ENCODE peak calls at places on chromosomes 12 and 14, in eight cellular contexts. One of them, this sample, is unnamed.

GRCh38 chr14:81435048-81435577 is 35.0 kb upstream of the STON2 start:
- DNase-seq in mesenchymal stem cell: no peak
- DNase-seq in fibroblast of lung: no peak
- DNase-seq in mammary epithelial cell: no peak
- DNase-seq in DND-41: no peak
- DNase-seq in PC-9: no peak
- DNase-seq in GM23248: no peak
- DNase-seq in GM23338: no peak
- DNase-seq in this sample: no peak

GRCh38 chr12:55726911-55727310 is 1.9 kb downstream of the CD63 start:
- DNase-seq in mesenchymal stem cell: no peak
- DNase-seq in fibroblast of lung: no peak
- DNase-seq in mammary epithelial cell: no peak
- DNase-seq in DND-41: no peak
- DNase-seq in PC-9: peak; percentile 22
- DNase-seq in GM23248: no peak
- DNase-seq in GM23338: no peak
- DNase-seq in this sample: no peak

GRCh38 chr12:32478858-32479257 is 79.5 kb downstream of the FGD4 start:
- DNase-seq in mesenchymal stem cell: no peak
- DNase-seq in fibroblast of lung: no peak
- DNase-seq in mammary epithelial cell: no peak
- DNase-seq in DND-41: no peak
- DNase-seq in PC-9: no peak
- DNase-seq in GM23248: no peak
- DNase-seq in GM23338: no peak
- DNase-seq in this sample: no peak

GRCh38 chr14:76498976-76499375 is 123.0 kb downstream of the ESRRB start:
- DNase-seq in mesenchymal stem cell: no peak
- DNase-seq in fibroblast of lung: no peak
- DNase-seq in mammary epithelial cell: no peak
- DNase-seq in DND-41: no peak
- DNase-seq in PC-9: no peak
- DNase-seq in GM23248: no peak
- DNase-seq in GM23338: no peak
- DNase-seq in this sample: no peak

GRCh38 chr12:53983580-53984572 is 1.1 kb upstream of the HOXC10 start:
- DNase-seq in mesenchymal stem cell: no peak
- DNase-seq in fibroblast of lung: no peak
- DNase-seq in mammary epithelial cell: no peak
- DNase-seq in DND-41: no peak
- DNase-seq in PC-9: no peak
- DNase-seq in GM23248: no peak
- DNase-seq in GM23338: peak; percentile 58
- DNase-seq in this sample: no peak

GRCh38 chr12:109153711-109154434 is 37.5 kb downstream of the ACACB start:
- DNase-seq in mesenchymal stem cell: no peak
- DNase-seq in fibroblast of lung: no peak
- DNase-seq in mammary epithelial cell: peak; percentile 3
- DNase-seq in DND-41: no peak
- DNase-seq in PC-9: no peak
- DNase-seq in GM23248: no peak
- DNase-seq in GM23338: peak; percentile 66
- DNase-seq in this sample: no peak

GRCh38 chr12:14239350-14239934 is 126.0 kb upstream of the ATF7IP start:
- DNase-seq in mesenchymal stem cell: peak; percentile 86
- DNase-seq in fibroblast of lung: peak; percentile 60
- DNase-seq in mammary epithelial cell: peak; percentile 46
- DNase-seq in DND-41: peak; percentile 31
- DNase-seq in PC-9: peak; percentile 93
- DNase-seq in GM23248: peak; percentile 53
- DNase-seq in GM23338: peak; percentile 67
- DNase-seq in this sample: peak; percentile 87

GRCh38 chr12:47863985-47864384 is 40.8 kb downstream of the VDR start:
- DNase-seq in mesenchymal stem cell: no peak
- DNase-seq in fibroblast of lung: no peak
- DNase-seq in mammary epithelial cell: peak; percentile 58
- DNase-seq in DND-41: no peak
- DNase-seq in PC-9: no peak
- DNase-seq in GM23248: no peak
- DNase-seq in GM23338: no peak
- DNase-seq in this sample: no peak

GRCh38 chr12:117155278-117156060 is 34.8 kb downstream of the FBXO21 start:
- DNase-seq in mesenchymal stem cell: peak; percentile 28
- DNase-seq in fibroblast of lung: peak; percentile 46
- DNase-seq in mammary epithelial cell: peak; percentile 80
- DNase-seq in DND-41: peak; percentile 68
- DNase-seq in PC-9: peak; percentile 74
- DNase-seq in GM23248: peak; percentile 38
- DNase-seq in GM23338: peak; percentile 100
- DNase-seq in this sample: peak; percentile 97

GRCh38 chr14:45070215-45070614 is 13.7 kb upstream of the PRPF39 start:
- DNase-seq in mesenchymal stem cell: no peak
- DNase-seq in fibroblast of lung: peak; percentile 13
- DNase-seq in mammary epithelial cell: no peak
- DNase-seq in DND-41: no peak
- DNase-seq in PC-9: no peak
- DNase-seq in GM23248: peak; percentile 12
- DNase-seq in GM23338: no peak
- DNase-seq in this sample: no peak

GRCh38 chr12:79997115-79997805 is 62.4 kb upstream of the PPP1R12A start:
- DNase-seq in mesenchymal stem cell: no peak
- DNase-seq in fibroblast of lung: peak; percentile 6
- DNase-seq in mammary epithelial cell: no peak
- DNase-seq in DND-41: no peak
- DNase-seq in PC-9: no peak
- DNase-seq in GM23248: peak; percentile 45
- DNase-seq in GM23338: no peak
- DNase-seq in this sample: peak; percentile 46

GRCh38 chr12:12451063-12451462 is 94.2 kb downstream of the BORCS5 start:
- DNase-seq in mesenchymal stem cell: no peak
- DNase-seq in fibroblast of lung: no peak
- DNase-seq in mammary epithelial cell: no peak
- DNase-seq in DND-41: no peak
- DNase-seq in PC-9: no peak
- DNase-seq in GM23248: no peak
- DNase-seq in GM23338: no peak
- DNase-seq in this sample: no peak

GRCh38 chr12:124504273-124505000 is 63.0 kb downstream of the NCOR2 start:
- DNase-seq in mesenchymal stem cell: peak; percentile 55
- DNase-seq in fibroblast of lung: no peak
- DNase-seq in mammary epithelial cell: no peak
- DNase-seq in DND-41: no peak
- DNase-seq in PC-9: no peak
- DNase-seq in GM23248: no peak
- DNase-seq in GM23338: peak; percentile 59
- DNase-seq in this sample: no peak

GRCh38 chr12:93803408-93803807 is 126.2 kb downstream of the CRADD start:
- DNase-seq in mesenchymal stem cell: no peak
- DNase-seq in fibroblast of lung: peak; percentile 88
- DNase-seq in mammary epithelial cell: peak; percentile 79
- DNase-seq in DND-41: no peak
- DNase-seq in PC-9: no peak
- DNase-seq in GM23248: peak; percentile 85
- DNase-seq in GM23338: no peak
- DNase-seq in this sample: no peak

DNA sequence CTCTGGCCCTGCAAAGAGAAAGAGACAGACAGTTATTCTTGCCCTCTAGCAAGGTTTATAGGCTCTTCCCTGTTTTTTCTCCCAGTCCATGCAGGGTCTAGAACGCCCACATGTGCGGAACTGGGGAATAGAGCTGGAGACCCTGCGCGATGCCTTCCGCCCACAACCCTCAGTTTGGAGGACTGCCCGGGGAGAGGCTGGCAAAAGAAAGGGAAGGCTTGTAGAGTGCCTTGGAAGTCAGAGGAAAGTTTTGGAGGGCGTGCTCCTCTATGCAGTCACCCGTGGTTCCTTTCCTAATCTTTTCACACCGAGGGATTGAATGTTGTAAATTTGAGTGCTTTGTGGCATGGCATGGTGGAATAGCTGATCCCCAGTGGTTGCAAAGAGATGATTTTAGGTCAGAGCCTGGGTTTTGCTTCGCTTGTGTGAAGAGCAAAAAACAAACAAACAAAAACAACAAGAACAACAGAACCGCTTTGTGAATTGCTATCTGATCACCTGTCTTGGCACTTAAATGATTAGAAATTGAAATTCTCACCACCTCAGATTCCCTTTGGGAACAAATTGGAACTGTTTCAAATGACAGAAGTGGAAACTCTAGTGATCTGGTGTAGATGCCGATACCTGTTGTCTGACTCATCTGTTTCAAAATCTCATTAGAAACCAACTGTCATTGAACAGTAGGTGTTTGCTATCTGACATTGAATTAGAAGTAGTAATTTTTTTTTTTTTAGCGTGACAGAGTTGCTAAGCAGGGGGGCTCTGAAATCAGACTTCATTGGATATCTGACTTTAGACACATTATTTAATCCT is 984 bp downstream of the GAS2L3 start:
- DNase-seq in mesenchymal stem cell: peak; percentile 37
- DNase-seq in fibroblast of lung: peak; percentile 48
- DNase-seq in mammary epithelial cell: peak; percentile 71
- DNase-seq in DND-41: no peak
- DNase-seq in PC-9: peak; percentile 62
- DNase-seq in GM23248: peak; percentile 51
- DNase-seq in GM23338: peak; percentile 42
- DNase-seq in this sample: no peak
- H2AFZ ChIP-seq in mesenchymal stem cell: peak overlapping the region; percentile 30
- H2AFZ ChIP-seq in fibroblast of lung: peak overlapping the region; percentile 30
- H2AFZ ChIP-seq in mammary epithelial cell: peak overlapping the region; percentile 92
- H2AFZ ChIP-seq in DND-41: no peak overlapping the region
- H2AFZ ChIP-seq in PC-9: peak overlapping the region; percentile 93
- H2AFZ ChIP-seq in GM23248: peak overlapping the region; percentile 92
- H2AFZ ChIP-seq in GM23338: peak overlapping the region; percentile 98
- H2AFZ ChIP-seq in this sample: peak overlapping the region; percentile 54

DNA sequence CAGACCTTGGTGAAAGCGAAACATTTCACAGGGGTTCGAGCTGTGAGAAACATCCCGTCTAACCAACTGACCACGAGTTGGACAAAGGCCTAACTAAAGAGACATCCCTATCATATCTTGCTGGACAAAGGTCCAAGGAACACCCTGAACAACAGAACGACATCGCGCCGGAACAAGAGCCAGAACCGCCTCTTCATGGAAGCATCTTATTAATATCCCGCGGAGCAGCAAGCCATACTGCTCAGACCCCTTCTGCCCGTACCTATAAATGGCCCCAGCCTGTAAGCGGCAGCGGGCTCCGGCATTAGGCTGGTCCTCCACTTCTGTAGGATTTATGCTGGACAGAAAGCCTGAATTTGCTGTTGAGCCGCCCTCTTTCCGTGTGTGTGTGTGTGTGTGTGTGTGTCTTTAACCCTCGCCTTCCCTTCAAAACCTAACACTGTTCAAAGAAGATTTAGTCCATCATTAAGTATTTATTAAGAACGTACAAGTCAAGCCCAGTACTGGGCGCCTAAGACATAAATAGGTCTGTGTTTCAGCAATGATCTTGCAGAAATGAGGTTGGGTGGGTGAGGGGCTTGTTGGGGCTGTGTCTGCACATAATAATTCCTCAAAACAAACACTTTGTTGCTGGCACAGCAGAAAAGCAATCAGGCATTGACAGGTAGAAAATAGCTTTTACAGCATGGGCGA is 1.9 kb downstream of the SLC6A15 start:
- DNase-seq in mesenchymal stem cell: peak; percentile 73
- DNase-seq in fibroblast of lung: peak; percentile 36
- DNase-seq in mammary epithelial cell: peak; percentile 75
- DNase-seq in DND-41: no peak
- DNase-seq in PC-9: no peak
- DNase-seq in GM23248: peak; percentile 63
- DNase-seq in GM23338: peak; percentile 23
- DNase-seq in this sample: no peak
- H3K27me3 ChIP-seq in mesenchymal stem cell: no peaks in the 10 kb centered on the region
- H3K27me3 ChIP-seq in fibroblast of lung: no peaks in the 10 kb centered on the region
- H3K27me3 ChIP-seq in mammary epithelial cell: no peaks in the 10 kb centered on the region
- H3K27me3 ChIP-seq in DND-41: no peaks in the 10 kb centered on the region
- H3K27me3 ChIP-seq in PC-9: no peaks in the 10 kb centered on the region
- H3K27me3 ChIP-seq in GM23248: no peaks in the 10 kb centered on the region
- H3K27me3 ChIP-seq in GM23338: peaks cover 12% of the 10 kb centered on the region
- H3K27me3 ChIP-seq in this sample: no peaks in the 10 kb centered on the region

DNA sequence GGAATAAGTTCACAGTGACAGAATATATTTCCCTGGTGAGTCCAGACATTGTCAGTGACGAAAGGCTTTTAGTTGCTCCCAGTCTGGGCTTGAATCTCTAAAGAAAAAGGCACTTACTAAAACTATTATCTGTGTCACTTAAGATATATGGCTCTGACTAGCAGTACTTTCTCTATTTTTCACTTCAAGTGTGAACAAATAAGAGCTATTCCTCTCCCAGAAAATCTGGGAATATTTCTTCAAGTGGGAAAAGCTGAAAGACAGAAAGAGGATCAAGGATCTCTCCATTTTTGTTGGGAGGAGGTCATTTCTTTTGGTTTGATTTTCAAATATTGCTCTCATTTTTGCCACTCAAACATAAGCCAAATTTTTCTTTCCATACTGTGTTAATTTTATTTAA is 1262.2 kb upstream of the USP15 start:
- DNase-seq in mesenchymal stem cell: no peak
- DNase-seq in fibroblast of lung: no peak
- DNase-seq in mammary epithelial cell: no peak
- DNase-seq in DND-41: no peak
- DNase-seq in PC-9: no peak
- DNase-seq in GM23248: no peak
- DNase-seq in GM23338: no peak
- DNase-seq in this sample: no peak
- H2AFZ ChIP-seq in mesenchymal stem cell: no peak overlapping the region
- H2AFZ ChIP-seq in fibroblast of lung: no peak overlapping the region
- H2AFZ ChIP-seq in mammary epithelial cell: no peak overlapping the region
- H2AFZ ChIP-seq in DND-41: no peak overlapping the region
- H2AFZ ChIP-seq in PC-9: no peak overlapping the region
- H2AFZ ChIP-seq in GM23248: no peak overlapping the region
- H2AFZ ChIP-seq in GM23338: peak overlapping the region; percentile 28
- H2AFZ ChIP-seq in this sample: no peak overlapping the region

GRCh38 chr14:101286271-101287018 is 274.9 kb upstream of the DIO3 start:
- DNase-seq in mesenchymal stem cell: no peak
- DNase-seq in fibroblast of lung: no peak
- DNase-seq in mammary epithelial cell: no peak
- DNase-seq in DND-41: no peak
- DNase-seq in PC-9: no peak
- DNase-seq in GM23248: no peak
- DNase-seq in GM23338: no peak
- DNase-seq in this sample: no peak

GRCh38 chr14:101289230-101289690 is 272.0 kb upstream of the DIO3 start:
- DNase-seq in mesenchymal stem cell: no peak
- DNase-seq in fibroblast of lung: no peak
- DNase-seq in mammary epithelial cell: no peak
- DNase-seq in DND-41: no peak
- DNase-seq in PC-9: no peak
- DNase-seq in GM23248: no peak
- DNase-seq in GM23338: no peak
- DNase-seq in this sample: no peak

GRCh38 chr14:101289911-101290310 is 271.4 kb upstream of the DIO3 start:
- DNase-seq in mesenchymal stem cell: no peak
- DNase-seq in fibroblast of lung: no peak
- DNase-seq in mammary epithelial cell: no peak
- DNase-seq in DND-41: no peak
- DNase-seq in PC-9: no peak
- DNase-seq in GM23248: no peak
- DNase-seq in GM23338: no peak
- DNase-seq in this sample: no peak

GRCh38 chr14:101290681-101291080 is 270.6 kb upstream of the DIO3 start:
- DNase-seq in mesenchymal stem cell: no peak
- DNase-seq in fibroblast of lung: no peak
- DNase-seq in mammary epithelial cell: no peak
- DNase-seq in DND-41: no peak
- DNase-seq in PC-9: no peak
- DNase-seq in GM23248: no peak
- DNase-seq in GM23338: no peak
- DNase-seq in this sample: no peak

GRCh38 chr14:101288436-101289229 is 272.7 kb upstream of the DIO3 start:
- DNase-seq in mesenchymal stem cell: no peak
- DNase-seq in fibroblast of lung: no peak
- DNase-seq in mammary epithelial cell: no peak
- DNase-seq in DND-41: no peak
- DNase-seq in PC-9: no peak
- DNase-seq in GM23248: peak; percentile 7
- DNase-seq in GM23338: no peak
- DNase-seq in this sample: no peak
- H3K27me3 ChIP-seq in mesenchymal stem cell: peaks cover 31% of the 10 kb centered on the region
- H3K27me3 ChIP-seq in fibroblast of lung: no peaks in the 10 kb centered on the region
- H3K27me3 ChIP-seq in mammary epithelial cell: no peaks in the 10 kb centered on the region
- H3K27me3 ChIP-seq in DND-41: peaks cover 28% of the 10 kb centered on the region
- H3K27me3 ChIP-seq in PC-9: no peaks in the 10 kb centered on the region
- H3K27me3 ChIP-seq in GM23248: peaks cover 31% of the 10 kb centered on the region
- H3K27me3 ChIP-seq in GM23338: no peaks in the 10 kb centered on the region
- H3K27me3 ChIP-seq in this sample: peaks cover 5% of the 10 kb centered on the region